ENCODE peak calls at places on chromosomes 1 and 21, in six cellular contexts. One of them, this sample, is unnamed.

GRCh38 chr1:165580931-165581871 is 37.4 kb downstream of the LRRC52 start:
- DNase-seq in neuronal stem cell: no peak
- DNase-seq in H1: no peak
- DNase-seq in mesenchymal stem cell: peak; percentile 67
- DNase-seq in IMR-90: peak; percentile 10
- DNase-seq in H9: no peak
- DNase-seq in this sample: no peak

GRCh38 chr1:906532-907420 is 16.9 kb upstream of the SAMD11 start:
- DNase-seq in IMR-90: peak; percentile 64
- DNase-seq in neuronal stem cell: no peak
- DNase-seq in H1: no peak
- DNase-seq in H9: peak; percentile 28
- DNase-seq in mesenchymal stem cell: peak; percentile 46
- DNase-seq in this sample: no peak

GRCh38 chr1:1283821-1284220 is 3.6 kb downstream of the SCNN1D start:
- DNase-seq in H9: peak; percentile 60
- DNase-seq in IMR-90: no peak
- DNase-seq in mesenchymal stem cell: no peak
- DNase-seq in H1: no peak
- DNase-seq in neuronal stem cell: no peak
- DNase-seq in this sample: peak; percentile 54

GRCh38 chr1:7940745-7941436 is at the start of gene TNFRSF9:
- DNase-seq in IMR-90: peak; percentile 54
- DNase-seq in H9: no peak
- DNase-seq in mesenchymal stem cell: peak; percentile 86
- DNase-seq in H1: no peak
- DNase-seq in neuronal stem cell: no peak
- DNase-seq in this sample: peak; percentile 14

GRCh38 chr1:205631010-205631726 is 643 bp downstream of the ELK4 start:
- DNase-seq in neuronal stem cell: peak; percentile 87
- DNase-seq in H1: peak; percentile 38
- DNase-seq in IMR-90: peak; percentile 76
- DNase-seq in mesenchymal stem cell: peak; percentile 87
- DNase-seq in H9: peak; percentile 83
- DNase-seq in this sample: peak; percentile 90

GRCh38 chr21:46559291-46559983 is 45.4 kb downstream of the S100B start:
- DNase-seq in H9: no peak
- DNase-seq in H1: no peak
- DNase-seq in IMR-90: no peak
- DNase-seq in neuronal stem cell: no peak
- DNase-seq in mesenchymal stem cell: no peak
- DNase-seq in this sample: no peak

GRCh38 chr1:157004771-157005170 is 40.8 kb downstream of the ARHGEF11 start:
- DNase-seq in H9: no peak
- DNase-seq in H1: no peak
- DNase-seq in mesenchymal stem cell: peak; percentile 43
- DNase-seq in neuronal stem cell: no peak
- DNase-seq in IMR-90: no peak
- DNase-seq in this sample: peak; percentile 44

GRCh38 chr1:172163479-172164215 is 256.8 kb upstream of the C1orf105 start:
- DNase-seq in H9: no peak
- DNase-seq in neuronal stem cell: no peak
- DNase-seq in mesenchymal stem cell: peak; percentile 88
- DNase-seq in IMR-90: peak; percentile 52
- DNase-seq in H1: no peak
- DNase-seq in this sample: no peak

GRCh38 chr1:51220548-51220947 is 15.5 kb upstream of the RNF11 start:
- DNase-seq in H1: no peak
- DNase-seq in mesenchymal stem cell: no peak
- DNase-seq in H9: no peak
- DNase-seq in neuronal stem cell: no peak
- DNase-seq in IMR-90: no peak
- DNase-seq in this sample: no peak

GRCh38 chr1:17233675-17234074 is 15.2 kb upstream of the PADI3 start:
- DNase-seq in H9: no peak
- DNase-seq in IMR-90: peak; percentile 94
- DNase-seq in mesenchymal stem cell: peak; percentile 96
- DNase-seq in H1: no peak
- DNase-seq in neuronal stem cell: no peak
- DNase-seq in this sample: peak; percentile 28

GRCh38 chr1:92749024-92749634 is 35.8 kb downstream of the EVI5 start:
- DNase-seq in neuronal stem cell: peak; percentile 11
- DNase-seq in mesenchymal stem cell: peak; percentile 55
- DNase-seq in H1: no peak
- DNase-seq in H9: peak; percentile 44
- DNase-seq in IMR-90: peak; percentile 75
- DNase-seq in this sample: peak; percentile 76

GRCh38 chr1:160539896-160540858 is 17.1 kb upstream of the SLAMF6 start:
- DNase-seq in IMR-90: no peak
- DNase-seq in H9: no peak
- DNase-seq in mesenchymal stem cell: peak; percentile 3
- DNase-seq in H1: no peak
- DNase-seq in neuronal stem cell: no peak
- DNase-seq in this sample: peak; percentile 96

GRCh38 chr1:50873458-50874187 is 86.4 kb downstream of the FAF1 start:
- DNase-seq in mesenchymal stem cell: peak; percentile 80
- DNase-seq in H1: peak; percentile 63
- DNase-seq in IMR-90: peak; percentile 37
- DNase-seq in neuronal stem cell: peak; percentile 15
- DNase-seq in H9: peak; percentile 81
- DNase-seq in this sample: peak; percentile 91

GRCh38 chr1:37477198-37477931 is 3.0 kb downstream of the ZC3H12A start:
- DNase-seq in mesenchymal stem cell: peak; percentile 83
- DNase-seq in neuronal stem cell: no peak
- DNase-seq in IMR-90: peak; percentile 78
- DNase-seq in H9: peak; percentile 69
- DNase-seq in H1: no peak
- DNase-seq in this sample: peak; percentile 85

GRCh38 chr1:63329621-63330330 is 7.4 kb downstream of the FOXD3 start:
- DNase-seq in IMR-90: no peak
- DNase-seq in mesenchymal stem cell: no peak
- DNase-seq in neuronal stem cell: no peak
- DNase-seq in H9: peak; percentile 38
- DNase-seq in H1: no peak
- DNase-seq in this sample: no peak

GRCh38 chr1:11845641-11846335 is 1.8 kb downstream of the NPPA start:
- DNase-seq in neuronal stem cell: peak; percentile 48
- DNase-seq in mesenchymal stem cell: no peak
- DNase-seq in H1: no peak
- DNase-seq in IMR-90: peak; percentile 24
- DNase-seq in H9: no peak
- DNase-seq in this sample: peak; percentile 88

GRCh38 chr1:50969611-50970507 is at the start of gene CDKN2C:
- DNase-seq in IMR-90: peak; percentile 86
- DNase-seq in H1: no peak
- DNase-seq in mesenchymal stem cell: peak; percentile 88
- DNase-seq in H9: peak; percentile 55
- DNase-seq in neuronal stem cell: no peak
- DNase-seq in this sample: peak; percentile 68

GRCh38 chr1:216422821-216423529 is at the start of gene USH2A:
- DNase-seq in H1: no peak
- DNase-seq in H9: peak; percentile 57
- DNase-seq in IMR-90: no peak
- DNase-seq in mesenchymal stem cell: no peak
- DNase-seq in neuronal stem cell: peak; percentile 27
- DNase-seq in this sample: peak; percentile 54

GRCh38 chr1:163897401-163898169 is 575.8 kb downstream of the NUF2 start:
- DNase-seq in neuronal stem cell: no peak
- DNase-seq in H9: no peak
- DNase-seq in mesenchymal stem cell: no peak
- DNase-seq in IMR-90: peak; percentile 11
- DNase-seq in H1: no peak
- DNase-seq in this sample: no peak

GRCh38 chr1:212457740-212458338 is 25.1 kb downstream of the NENF start:
- DNase-seq in H1: peak; percentile 63
- DNase-seq in neuronal stem cell: peak; percentile 64
- DNase-seq in H9: peak; percentile 86
- DNase-seq in IMR-90: peak; percentile 37
- DNase-seq in mesenchymal stem cell: peak; percentile 29
- DNase-seq in this sample: peak; percentile 86

DNA sequence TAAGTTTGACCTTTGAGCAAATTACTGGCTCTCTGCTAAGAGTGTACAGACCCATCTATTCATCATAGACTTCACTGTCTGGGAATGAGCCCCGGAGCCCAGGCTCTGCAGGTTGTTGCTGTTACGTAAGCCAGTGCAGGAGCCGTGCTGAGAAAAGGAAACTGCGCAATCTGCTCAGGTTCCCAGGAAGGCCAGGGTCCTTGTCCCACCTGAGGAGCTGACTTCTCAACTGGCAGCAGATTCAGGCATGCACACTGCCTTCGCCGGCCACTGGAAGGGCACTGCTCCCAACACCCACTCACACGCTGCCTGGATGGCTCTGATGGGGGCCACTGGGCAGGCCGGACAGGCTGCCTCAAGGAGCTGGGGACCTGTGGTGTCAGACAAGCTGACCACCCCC is 19.5 kb downstream of the RCAN1 start:
- DNase-seq in mesenchymal stem cell: peak; percentile 25
- DNase-seq in H1: no peak
- DNase-seq in neuronal stem cell: no peak
- DNase-seq in IMR-90: no peak
- DNase-seq in H9: no peak
- DNase-seq in this sample: no peak
- H3K27ac ChIP-seq in mesenchymal stem cell: no peak overlapping the region
- H3K27ac ChIP-seq in H1: no peak overlapping the region
- H3K27ac ChIP-seq in neuronal stem cell: no peak overlapping the region
- H3K27ac ChIP-seq in IMR-90: no peak overlapping the region
- H3K27ac ChIP-seq in H9: no peak overlapping the region
- H3K27ac ChIP-seq in this sample: no peak overlapping the region

GRCh38 chr1:197664391-197664790 is 110.9 kb downstream of the DENND1B start:
- DNase-seq in mesenchymal stem cell: no peak
- DNase-seq in neuronal stem cell: no peak
- DNase-seq in H1: no peak
- DNase-seq in H9: no peak
- DNase-seq in IMR-90: no peak
- DNase-seq in this sample: no peak

GRCh38 chr1:197671140-197671539 is 104.1 kb downstream of the DENND1B start:
- DNase-seq in H9: no peak
- DNase-seq in IMR-90: peak; percentile 76
- DNase-seq in mesenchymal stem cell: no peak
- DNase-seq in H1: no peak
- DNase-seq in neuronal stem cell: no peak
- DNase-seq in this sample: no peak

GRCh38 chr1:197663178-197663953 is 111.9 kb downstream of the DENND1B start:
- DNase-seq in H1: no peak
- DNase-seq in mesenchymal stem cell: peak; percentile 35
- DNase-seq in neuronal stem cell: no peak
- DNase-seq in IMR-90: no peak
- DNase-seq in H9: no peak
- DNase-seq in this sample: peak; percentile 87

GRCh38 chr1:197671920-197672319 is 103.4 kb downstream of the DENND1B start:
- DNase-seq in neuronal stem cell: no peak
- DNase-seq in H9: no peak
- DNase-seq in IMR-90: no peak
- DNase-seq in mesenchymal stem cell: no peak
- DNase-seq in H1: no peak
- DNase-seq in this sample: no peak

DNA sequence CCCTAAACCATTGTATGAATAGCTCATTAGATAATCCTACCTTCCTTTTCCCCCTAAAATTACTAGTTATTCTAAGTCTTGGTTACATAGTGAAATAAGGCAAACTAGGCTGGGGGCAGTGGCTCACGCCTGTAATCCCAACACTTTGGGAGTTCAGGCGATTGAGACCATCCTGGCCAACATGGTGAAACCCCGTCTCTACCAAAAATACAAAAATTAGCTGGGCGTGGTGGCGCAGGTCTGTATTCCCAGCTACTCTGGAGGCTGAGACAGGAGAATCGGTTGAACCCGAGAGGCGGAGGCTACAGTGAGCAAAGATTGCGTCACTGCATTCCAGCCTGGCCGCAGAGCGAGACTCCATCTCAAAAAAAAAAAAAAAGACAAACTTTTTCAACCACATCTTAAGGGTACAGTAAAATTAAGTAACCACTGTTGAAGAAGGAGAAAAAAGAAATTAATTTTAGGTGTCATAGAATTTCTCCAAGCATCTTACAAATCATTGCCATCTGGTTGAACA is 108.5 kb downstream of the DENND1B start:
- DNase-seq in IMR-90: no peak
- DNase-seq in H1: no peak
- DNase-seq in mesenchymal stem cell: no peak
- DNase-seq in H9: no peak
- DNase-seq in neuronal stem cell: no peak
- DNase-seq in this sample: no peak
- H2BK15ac ChIP-seq in IMR-90: no peak overlapping the region
- H2BK15ac ChIP-seq in H1: no peak overlapping the region
- H2BK15ac ChIP-seq in mesenchymal stem cell: no peak overlapping the region
- H2BK15ac ChIP-seq in H9: no peak overlapping the region
- H2BK15ac ChIP-seq in neuronal stem cell: no peak overlapping the region
- H2BK15ac ChIP-seq in this sample: no peak overlapping the region

GRCh38 chr1:226736908-226737818 is 1.9 kb downstream of the ITPKB start:
- DNase-seq in H9: peak; percentile 63
- DNase-seq in neuronal stem cell: peak; percentile 63
- DNase-seq in H1: no peak
- DNase-seq in IMR-90: peak; percentile 23
- DNase-seq in mesenchymal stem cell: peak; percentile 62
- DNase-seq in this sample: peak; percentile 67

GRCh38 chr1:226737819-226738420 is 1.2 kb downstream of the ITPKB start:
- DNase-seq in mesenchymal stem cell: peak; percentile 75
- DNase-seq in neuronal stem cell: peak; percentile 46
- DNase-seq in H9: peak; percentile 58
- DNase-seq in IMR-90: peak; percentile 43
- DNase-seq in H1: no peak
- DNase-seq in this sample: peak; percentile 72

GRCh38 chr1:226739696-226740065 is 599 bp upstream of the ITPKB start:
- DNase-seq in H1: no peak
- DNase-seq in IMR-90: no peak
- DNase-seq in mesenchymal stem cell: no peak
- DNase-seq in neuronal stem cell: no peak
- DNase-seq in H9: no peak
- DNase-seq in this sample: no peak

GRCh38 chr1:226738995-226739695 is at the start of gene ITPKB:
- DNase-seq in mesenchymal stem cell: peak; percentile 88
- DNase-seq in H1: no peak
- DNase-seq in H9: no peak
- DNase-seq in IMR-90: peak; percentile 65
- DNase-seq in neuronal stem cell: no peak
- DNase-seq in this sample: peak; percentile 63

GRCh38 chr1:226738421-226738994 is 574 bp downstream of the ITPKB start:
- DNase-seq in H9: peak; percentile 53
- DNase-seq in IMR-90: peak; percentile 30
- DNase-seq in mesenchymal stem cell: peak; percentile 59
- DNase-seq in H1: no peak
- DNase-seq in neuronal stem cell: no peak
- DNase-seq in this sample: peak; percentile 62
- H3K18ac ChIP-seq in H9: no peak overlapping the region
- H3K18ac ChIP-seq in IMR-90: peak overlapping the region; percentile 77
- H3K18ac ChIP-seq in mesenchymal stem cell: peak overlapping the region; percentile 92
- H3K18ac ChIP-seq in H1: peak overlapping the region; percentile 87
- H3K18ac ChIP-seq in neuronal stem cell: peak overlapping the region; percentile 94
- H3K18ac ChIP-seq in this sample: peak overlapping the region; percentile 22

DNA sequence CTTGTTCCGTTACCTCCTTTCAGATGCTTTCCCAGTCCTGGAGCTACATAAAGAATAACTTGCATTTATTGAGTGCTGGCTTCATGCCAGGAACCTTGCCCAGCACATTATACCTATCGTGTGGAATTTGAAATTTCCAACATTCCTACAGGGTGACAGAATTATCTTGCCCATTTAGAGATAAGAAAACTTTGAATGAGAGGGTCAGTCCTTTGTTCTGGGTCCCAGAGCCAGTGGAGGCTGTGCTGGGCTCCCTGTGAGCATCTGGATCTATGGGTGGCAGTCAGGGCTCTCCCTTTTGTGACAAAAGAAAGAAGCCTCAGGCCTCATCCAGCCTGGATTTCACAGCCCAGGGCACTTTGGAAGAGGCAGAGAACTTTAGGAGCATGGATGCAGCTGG is 3.2 kb downstream of the GSTM4 start:
- DNase-seq in mesenchymal stem cell: no peak
- DNase-seq in IMR-90: no peak
- DNase-seq in H1: no peak
- DNase-seq in neuronal stem cell: no peak
- DNase-seq in H9: no peak
- DNase-seq in this sample: peak; percentile 24
- H3K27ac ChIP-seq in mesenchymal stem cell: no peak overlapping the region
- H3K27ac ChIP-seq in IMR-90: no peak overlapping the region
- H3K27ac ChIP-seq in H1: no peak overlapping the region
- H3K27ac ChIP-seq in neuronal stem cell: no peak overlapping the region
- H3K27ac ChIP-seq in H9: no peak overlapping the region
- H3K27ac ChIP-seq in this sample: no peak overlapping the region

This sample was measured in mesendoderm.